ENCODE peak calls at places on chromosomes 16 and 17, in ten cellular contexts. K is colonic mucosa; R is fibroblast of pulmonary artery; O is keratinocyte; W is mucosa of descending colon; B is gastrocnemius medialis; V is heart left ventricle; I is endodermal cell; N is CD8-positive, alpha-beta T cell; X is body of pancreas. Q is an unnamed sample.

GRCh38 chr16:50267651-50268050 is 1.3 kb downstream of the ADCY7 start:
- DNase-seq in K (peak), R (no peak), O (no peak), W (no peak), B (no peak), V (no peak), I (peak), N (peak), X (no peak), Q (no peak)

GRCh38 chr17:16304832-16305231 is 48.4 kb downstream of the CENPV start:
- DNase-seq in K (no peak), R (peak), O (no peak), W (no peak), B (no peak), V (no peak), I (peak), N (peak), X (no peak), Q (peak)

GRCh38 chr17:65530158-65530984 is 31.1 kb downstream of the AXIN2 start:
- DNase-seq in K (no peak), R (no peak), O (no peak), W (no peak), B (no peak), V (no peak), I (peak), N (no peak), X (no peak), Q (no peak)

GRCh38 chr16:50103764-50104163 is 38.0 kb downstream of the HEATR3 start:
- DNase-seq in K (no peak), R (peak), O (no peak), W (no peak), B (no peak), V (no peak), I (no peak), N (no peak), X (no peak), Q (no peak)

GRCh38 chr17:39737761-39738567 is at the start of gene GRB7:
- DNase-seq in K (peak), R (no peak), O (no peak), W (peak), B (no peak), V (no peak), I (peak), N (no peak), X (peak), Q (no peak)

GRCh38 chr16:87835882-87836331 is 33.4 kb downstream of the SLC7A5 start:
- DNase-seq in K (no peak), R (no peak), O (no peak), W (no peak), B (no peak), V (peak), I (no peak), N (no peak), X (no peak), Q (no peak)

GRCh38 chr16:87806608-87807546 is 41.1 kb upstream of the KLHDC4 start:
- DNase-seq in K (peak), R (peak), O (peak), W (peak), B (no peak), V (peak), I (peak), N (peak), X (peak), Q (peak)

GRCh38 chr17:2487306-2487705 is 24.4 kb downstream of the METTL16 start:
- DNase-seq in K (no peak), R (no peak), O (no peak), W (no peak), B (no peak), V (no peak), I (no peak), N (no peak), X (no peak), Q (no peak)

GRCh38 chr16:84614914-84615813 is 2.7 kb downstream of the COTL1 start:
- DNase-seq in K (no peak), R (no peak), O (no peak), W (no peak), B (no peak), V (no peak), I (no peak), N (no peak), X (no peak), Q (no peak)

DNA sequence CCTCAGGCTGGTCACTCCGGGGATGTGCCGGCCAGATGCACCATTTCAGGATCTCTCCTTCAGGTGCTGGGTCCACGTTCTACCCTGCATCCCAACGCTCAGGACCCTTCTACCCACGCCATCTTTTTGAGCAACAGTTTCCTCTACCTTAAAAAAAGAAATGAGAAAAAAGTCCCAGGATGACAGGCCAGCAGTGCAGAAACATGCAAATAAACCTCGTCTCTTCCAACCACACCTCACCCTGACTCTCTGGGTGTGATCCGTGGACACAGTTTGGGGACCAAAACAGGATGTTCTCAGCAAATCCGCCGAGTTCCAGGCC is 99.7 kb downstream of the ZFHX3 start:
- DNase-seq in K (no peak), R (no peak), O (no peak), W (no peak), B (no peak), V (no peak), I (no peak), N (no peak), X (no peak), Q (no peak)
- H3K4me3 ChIP-seq in K (no peak), R (no peak), O (no peak), W (no peak), B (no peak), V (no peak), I (no peak), N (no peak), X (no peak), Q (no peak)

GRCh38 chr17:81700353-81701287 is 2.5 kb upstream of the MRPL12 start:
- DNase-seq in K (no peak), R (no peak), O (no peak), W (no peak), B (no peak), V (no peak), I (no peak), N (no peak), X (no peak), Q (no peak)

GRCh38 chr17:81705518-81706231 is 2.5 kb downstream of the MRPL12 start:
- DNase-seq in K (no peak), R (no peak), O (no peak), W (no peak), B (no peak), V (no peak), I (no peak), N (no peak), X (no peak), Q (no peak)

GRCh38 chr17:81701288-81702071 is 1.7 kb upstream of the MRPL12 start:
- DNase-seq in K (no peak), R (no peak), O (no peak), W (peak), B (no peak), V (no peak), I (no peak), N (no peak), X (no peak), Q (no peak)

GRCh38 chr17:81703747-81704654 is 834 bp downstream of the MRPL12 start:
- DNase-seq in K (no peak), R (no peak), O (no peak), W (peak), B (no peak), V (no peak), I (no peak), N (no peak), X (no peak), Q (no peak)

DNA sequence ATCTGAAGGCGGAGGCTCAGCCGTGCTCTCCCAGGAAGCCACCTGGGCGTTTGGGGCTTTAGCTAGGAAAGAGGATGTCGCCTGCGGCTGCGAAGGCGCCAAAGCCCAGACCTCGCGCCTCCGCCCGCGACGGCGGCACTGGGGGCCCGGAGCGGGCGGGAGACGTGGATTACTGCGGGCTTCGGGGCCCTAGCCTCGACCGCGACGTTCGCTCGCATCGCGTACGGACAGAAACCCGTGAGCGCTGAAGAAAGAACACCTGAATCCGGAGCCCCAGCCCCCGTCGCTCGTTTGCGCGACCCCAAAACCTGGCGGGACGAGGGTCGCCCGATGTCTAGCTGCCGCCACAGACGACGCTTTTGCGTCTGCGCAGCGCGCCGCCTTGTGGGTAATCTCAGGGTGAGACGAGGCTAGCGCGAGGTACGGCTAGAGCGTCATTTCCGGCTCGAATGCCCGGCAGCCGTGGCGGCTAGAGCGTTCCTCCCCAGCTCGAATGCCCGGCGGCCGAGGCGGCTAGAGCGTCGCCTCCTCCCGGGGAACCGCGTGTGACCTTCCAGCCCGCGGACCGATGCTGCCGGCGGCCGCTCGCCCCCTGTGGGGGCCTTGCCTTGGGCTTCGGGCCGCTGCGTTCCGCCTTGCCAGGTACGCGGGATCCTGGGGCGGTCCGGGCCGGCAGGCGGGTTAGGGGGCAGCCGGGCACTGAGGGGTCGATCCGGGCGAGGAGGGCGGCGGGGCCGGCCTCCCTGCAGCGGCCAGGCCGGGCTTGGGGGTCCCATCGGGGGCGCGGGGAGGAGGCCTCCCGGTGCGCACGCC is at the start of gene MRPL12:
- DNase-seq in K (peak), R (peak), O (no peak), W (peak), B (peak), V (peak), I (peak), N (peak), X (peak), Q (peak)
- TF ChIP-seq CTCF in K (no peak), R (no peak), O (no peak), W (no peak), B (peak), V (peak), I (peak), N (no peak), X (no peak), Q (no peak)

GRCh38 chr16:25051446-25052160 is 36.4 kb upstream of the ARHGAP17 start:
- DNase-seq in K (no peak), R (peak), O (peak), W (no peak), B (no peak), V (peak), I (peak), N (no peak), X (no peak), Q (peak)

GRCh38 chr16:25052530-25052929 is 37.4 kb upstream of the ARHGAP17 start:
- DNase-seq in K (no peak), R (no peak), O (no peak), W (no peak), B (no peak), V (peak), I (no peak), N (no peak), X (peak), Q (no peak)

GRCh38 chr16:25048146-25048618 is 33.0 kb upstream of the ARHGAP17 start:
- DNase-seq in K (no peak), R (no peak), O (no peak), W (no peak), B (no peak), V (no peak), I (no peak), N (no peak), X (no peak), Q (no peak)

DNA sequence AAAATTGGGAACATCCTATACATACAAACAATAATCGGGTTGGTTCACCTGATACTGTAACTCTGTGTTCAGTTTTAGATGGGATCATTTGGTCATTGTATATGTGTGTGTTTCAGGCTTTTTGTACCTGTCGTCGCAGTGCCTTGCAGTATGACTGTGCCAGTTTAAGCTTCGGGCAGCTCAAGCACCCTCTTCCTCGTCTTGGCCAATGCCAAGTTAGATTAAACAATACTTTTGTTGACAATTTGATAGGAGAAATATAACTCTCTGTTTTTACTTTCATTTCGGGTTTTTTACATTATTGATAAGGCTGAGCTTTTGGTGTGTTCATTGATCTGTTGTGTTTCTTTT is 37.0 kb upstream of the ARHGAP17 start:
- DNase-seq in K (no peak), R (no peak), O (no peak), W (no peak), B (no peak), V (no peak), I (no peak), N (no peak), X (no peak), Q (no peak)
- H3K4me3 ChIP-seq in K (no peak), R (no peak), O (no peak), W (no peak), B (peak), V (peak), I (no peak), N (no peak), X (no peak), Q (peak)

DNA sequence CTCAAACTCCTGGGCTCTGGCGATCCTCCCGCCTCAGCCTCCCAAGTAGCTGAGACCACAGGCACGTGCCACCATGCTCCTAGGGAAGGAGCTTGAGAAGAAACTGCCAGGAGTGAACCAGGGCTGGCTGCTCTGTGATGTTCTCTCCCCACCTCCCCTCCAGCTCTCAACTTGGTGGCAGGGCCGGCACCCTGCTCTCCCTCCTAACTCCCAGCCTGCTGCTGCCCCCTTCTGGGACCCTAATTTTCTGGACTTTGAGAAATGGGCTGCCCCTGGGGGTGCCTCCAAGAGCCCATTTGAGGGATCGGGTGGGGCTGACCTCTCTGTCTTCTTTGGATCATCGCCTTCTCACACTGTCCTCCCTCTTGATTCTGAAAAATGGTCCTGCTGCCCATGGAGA is 14.9 kb upstream of the STAT3 start:
- DNase-seq in K (peak), R (no peak), O (no peak), W (peak), B (no peak), V (no peak), I (peak), N (peak), X (no peak), Q (peak)
- TF ChIP-seq CTCF in K (no peak), R (peak), O (no peak), W (no peak), B (no peak), V (no peak), I (peak), N (peak), X (peak), Q (peak)

GRCh38 chr17:4501295-4501949 is 2.7 kb downstream of the SPNS2 start:
- DNase-seq in K (no peak), R (no peak), O (no peak), W (no peak), B (no peak), V (no peak), I (no peak), N (no peak), X (no peak), Q (no peak)

GRCh38 chr17:4502466-4503154 is 3.9 kb downstream of the SPNS2 start:
- DNase-seq in K (no peak), R (no peak), O (no peak), W (no peak), B (no peak), V (no peak), I (peak), N (no peak), X (no peak), Q (no peak)

GRCh38 chr17:4498461-4499397 is at the start of gene SPNS2:
- DNase-seq in K (peak), R (peak), O (no peak), W (peak), B (peak), V (peak), I (peak), N (peak), X (peak), Q (peak)

GRCh38 chr17:4499431-4500187 is 928 bp downstream of the SPNS2 start:
- DNase-seq in K (no peak), R (no peak), O (no peak), W (no peak), B (no peak), V (peak), I (peak), N (no peak), X (no peak), Q (no peak)

GRCh38 chr17:4500188-4500565 is 1.5 kb downstream of the SPNS2 start:
- DNase-seq in K (no peak), R (no peak), O (no peak), W (no peak), B (no peak), V (no peak), I (no peak), N (no peak), X (no peak), Q (no peak)
- H3K4me3 ChIP-seq in K (peak), R (no peak), O (no peak), W (no peak), B (peak), V (peak), I (no peak), N (peak), X (no peak), Q (no peak)

DNA sequence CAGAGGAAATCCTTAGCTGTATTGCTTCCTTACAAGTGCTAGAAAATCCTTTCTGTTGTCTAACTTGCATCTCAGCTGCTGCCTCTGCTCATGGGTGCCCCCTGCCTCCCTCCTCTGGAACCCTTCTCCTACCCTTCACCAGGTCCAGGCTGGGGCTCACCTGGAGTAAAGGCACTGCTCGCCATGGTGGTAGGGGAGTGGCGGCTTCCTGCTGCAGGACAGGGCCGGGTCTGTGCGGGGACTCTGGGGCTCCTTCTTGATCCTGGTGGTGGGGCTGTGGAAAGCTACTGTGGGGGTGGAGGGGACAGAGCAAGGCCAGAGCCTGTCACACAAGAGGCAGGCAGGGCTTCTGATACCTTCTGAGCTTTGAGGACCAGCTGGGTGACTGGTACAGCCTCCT is 12.4 kb downstream of the ETV4 start:
- DNase-seq in K (no peak), R (no peak), O (no peak), W (no peak), B (no peak), V (no peak), I (no peak), N (no peak), X (no peak), Q (no peak)
- TF ChIP-seq CTCF in K (no peak), R (no peak), O (no peak), W (no peak), B (no peak), V (no peak), I (peak), N (no peak), X (no peak), Q (no peak)

GRCh38 chr16:83137326-83137770 is 510.6 kb downstream of the CDH13 start:
- DNase-seq in K (peak), R (peak), O (no peak), W (peak), B (no peak), V (no peak), I (no peak), N (no peak), X (no peak), Q (peak)

GRCh38 chr16:83137894-83138293 is 511.1 kb downstream of the CDH13 start:
- DNase-seq in K (no peak), R (no peak), O (no peak), W (no peak), B (no peak), V (no peak), I (no peak), N (no peak), X (no peak), Q (no peak)

GRCh38 chr16:83136419-83136818 is 509.6 kb downstream of the CDH13 start:
- DNase-seq in K (no peak), R (no peak), O (no peak), W (no peak), B (no peak), V (no peak), I (no peak), N (no peak), X (no peak), Q (no peak)

GRCh38 chr16:83138512-83138911 is 511.7 kb downstream of the CDH13 start:
- DNase-seq in K (no peak), R (no peak), O (no peak), W (no peak), B (no peak), V (no peak), I (no peak), N (no peak), X (no peak), Q (no peak)

GRCh38 chr16:83136924-83137323 is 510.2 kb downstream of the CDH13 start:
- DNase-seq in K (no peak), R (no peak), O (no peak), W (no peak), B (no peak), V (no peak), I (no peak), N (no peak), X (no peak), Q (no peak)
- H3K4me3 ChIP-seq in K (no peak), R (peak), O (no peak), W (no peak), B (no peak), V (peak), I (no peak), N (no peak), X (no peak), Q (no peak)

GRCh38 chr17:82913304-82914043 is 73.7 kb upstream of the ZNF750 start:
- DNase-seq in K (no peak), R (no peak), O (no peak), W (no peak), B (no peak), V (no peak), I (no peak), N (no peak), X (no peak), Q (no peak)
- TF ChIP-seq CTCF in K (no peak), R (peak), O (peak), W (no peak), B (peak), V (peak), I (peak), N (no peak), X (peak), Q (no peak)

Q was measured in GM12865.